ENCODE peak calls at places on chromosomes 1 and 21, in five cellular contexts. Q, V, T, Z and X are unnamed samples.
A peak's percentile ranks its signal among the peaks of the same experiment; 100 is the strongest.

GRCh38 chr1:152580433-152580832 is at the start of gene LCE3D:
- DNase-seq in Q (no peak), V (no peak), T (peak; percentile 1), Z (no peak), X (no peak)

GRCh38 chr1:154316704-154317103 is 4.2 kb upstream of the AQP10 start:
- DNase-seq in Q (no peak), V (no peak), T (no peak), Z (no peak), X (no peak)

GRCh38 chr1:205504311-205505075 is at the start of gene CDK18:
- DNase-seq in Q (no peak), V (no peak), T (peak; percentile 95), Z (no peak), X (peak; percentile 36)

GRCh38 chr1:216805233-216805632 is 82.0 kb upstream of the ESRRG start:
- DNase-seq in Q (no peak), V (no peak), T (no peak), Z (no peak), X (no peak)

GRCh38 chr1:86887479-86888162 is 26.3 kb downstream of the SELENOF start:
- DNase-seq in Q (no peak), V (no peak), T (no peak), Z (no peak), X (no peak)

GRCh38 chr1:174969977-174970376 is 29.8 kb upstream of the CACYBP start:
- DNase-seq in Q (peak; percentile 54), V (no peak), T (no peak), Z (no peak), X (no peak)

GRCh38 chr1:237568955-237569354 is 321.8 kb downstream of the ZP4 start:
- DNase-seq in Q (no peak), V (no peak), T (no peak), Z (no peak), X (no peak)

GRCh38 chr1:227895828-227896685 is 51.7 kb downstream of the WNT9A start:
- DNase-seq in Q (no peak), V (no peak), T (peak; percentile 82), Z (no peak), X (peak; percentile 67)

GRCh38 chr1:235093013-235093618 is 35.5 kb downstream of the TOMM20 start:
- DNase-seq in Q (peak; percentile 71), V (peak; percentile 76), T (peak; percentile 80), Z (no peak), X (peak; percentile 64)

GRCh38 chr1:173267453-173267945 is 60.4 kb upstream of the TNFSF4 start:
- DNase-seq in Q (peak; percentile 82), V (peak; percentile 93), T (no peak), Z (no peak), X (peak; percentile 15)

GRCh38 chr1:21564521-21565095 is 55.4 kb downstream of the ALPL start:
- DNase-seq in Q (peak; percentile 12), V (peak; percentile 44), T (no peak), Z (no peak), X (no peak)

GRCh38 chr1:171433451-171433850 is 51.9 kb upstream of the PRRC2C start:
- DNase-seq in Q (peak; percentile 87), V (peak; percentile 95), T (no peak), Z (no peak), X (no peak)

GRCh38 chr1:65470766-65471165 is 50.3 kb downstream of the LEPR start:
- DNase-seq in Q (peak; percentile 19), V (peak; percentile 64), T (no peak), Z (no peak), X (no peak)

GRCh38 chr21:32137266-32137665 is 141.6 kb downstream of the MIS18A start:
- DNase-seq in Q (no peak), V (no peak), T (no peak), Z (no peak), X (no peak)

GRCh38 chr1:236748471-236748870 is 46.6 kb upstream of the MTR start:
- DNase-seq in Q (no peak), V (no peak), T (no peak), Z (no peak), X (no peak)

GRCh38 chr21:26041441-26042180 is 129.0 kb downstream of the APP start:
- DNase-seq in Q (peak; percentile 46), V (peak; percentile 78), T (no peak), Z (no peak), X (peak; percentile 55)

GRCh38 chr1:236013330-236013729 is 51.6 kb downstream of the NID1 start:
- DNase-seq in Q (no peak), V (no peak), T (no peak), Z (no peak), X (no peak)

GRCh38 chr1:115089443-115090340 is at the start of gene TSPAN2:
- DNase-seq in Q (peak; percentile 49), V (peak; percentile 64), T (peak; percentile 95), Z (no peak), X (peak; percentile 31)

GRCh38 chr1:224106568-224107281 is 7.2 kb upstream of the FBXO28 start:
- DNase-seq in Q (peak; percentile 46), V (peak; percentile 53), T (peak; percentile 65), Z (no peak), X (peak; percentile 50)

GRCh38 chr1:97726386-97726785 is 194.4 kb downstream of the DPYD start:
- DNase-seq in Q (no peak), V (peak; percentile 7), T (no peak), Z (no peak), X (no peak)

GRCh38 chr1:150881331-150882070 is 5.1 kb upstream of the ARNT start:
- DNase-seq in Q (peak; percentile 78), V (peak; percentile 99), T (no peak), Z (no peak), X (peak; percentile 96)

GRCh38 chr1:233327938-233328660 is 575 bp downstream of the MAP3K21 start:
- DNase-seq in Q (no peak), V (no peak), T (peak; percentile 69), Z (no peak), X (peak; percentile 39)

GRCh38 chr1:58739851-58740466 is 40.1 kb upstream of the MYSM1 start:
- DNase-seq in Q (peak; percentile 75), V (peak; percentile 71), T (peak; percentile 62), Z (no peak), X (peak; percentile 95)

GRCh38 chr1:116855788-116856187 is 53.9 kb upstream of the PTGFRN start:
- DNase-seq in Q (peak; percentile 86), V (peak; percentile 83), T (no peak), Z (no peak), X (peak; percentile 92)

GRCh38 chr1:14810631-14811325 is 212.3 kb downstream of the KAZN start:
- DNase-seq in Q (no peak), V (peak; percentile 17), T (no peak), Z (no peak), X (no peak)

GRCh38 chr1:101290119-101290921 is 53.5 kb downstream of the S1PR1 start:
- DNase-seq in Q (peak; percentile 7), V (no peak), T (no peak), Z (no peak), X (no peak)

DNA sequence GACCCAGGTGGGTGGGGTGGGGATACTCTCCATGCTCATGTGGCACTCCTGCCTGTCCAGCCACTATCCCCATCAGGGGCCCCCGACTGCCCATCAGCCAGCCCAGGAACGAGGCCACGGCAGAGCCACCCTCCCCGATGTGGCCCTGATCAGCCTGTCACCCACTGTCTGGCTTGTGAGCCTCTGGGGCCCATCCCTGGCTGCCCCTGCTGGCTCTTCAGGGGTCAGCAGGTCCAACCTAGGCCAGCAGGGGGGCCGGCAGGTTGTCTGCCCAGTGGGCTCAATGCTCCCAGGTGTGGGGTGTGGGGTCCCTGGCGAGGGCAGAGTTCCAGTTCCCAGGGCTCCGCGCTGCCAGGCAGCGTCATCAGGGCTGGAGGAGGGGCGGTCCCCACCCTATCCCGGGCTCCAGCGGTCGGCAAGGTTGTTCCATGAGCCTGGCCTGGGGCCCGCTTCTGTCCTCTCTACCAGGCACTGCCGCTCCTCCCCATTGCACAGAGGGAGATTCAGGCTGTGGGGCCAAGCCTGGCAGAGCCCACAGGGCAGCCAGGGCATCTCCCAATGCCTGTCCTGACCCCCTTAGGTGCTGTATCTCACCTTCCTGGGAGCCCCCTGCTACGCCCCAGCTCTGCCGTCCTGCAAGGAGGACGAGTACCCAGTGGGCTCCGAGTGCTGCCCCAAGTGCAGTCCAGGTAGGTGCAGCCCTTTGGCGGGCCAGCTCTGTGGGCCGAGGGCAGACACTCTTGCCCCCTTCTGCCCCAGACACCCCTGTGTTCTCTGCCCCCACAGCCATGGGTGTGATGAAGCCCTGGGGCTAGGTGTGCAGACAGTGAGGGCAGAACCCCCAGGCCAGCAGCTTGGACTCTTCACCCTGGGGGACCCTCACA is 1.2 kb downstream of the TNFRSF14 start:
- DNase-seq in Q (no peak), V (no peak), T (peak; percentile 60), Z (no peak), X (no peak)
- H3K4me3 ChIP-seq in Q (no peak overlapping the region), V (no peak overlapping the region), T (no peak overlapping the region), Z (peak overlapping the region; percentile 65), X (peak overlapping the region; percentile 93)

GRCh38 chr21:34200288-34200905 is 127.0 kb downstream of the MRPS6 start:
- DNase-seq in Q (no peak), V (peak; percentile 10), T (no peak), Z (no peak), X (no peak)
- H3K4me3 ChIP-seq in Q (no peak overlapping the region), V (no peak overlapping the region), T (no peak overlapping the region), Z (no peak overlapping the region), X (no peak overlapping the region)

GRCh38 chr1:67434491-67434890 is 4.3 kb upstream of the SERBP1 start:
- DNase-seq in Q (no peak), V (no peak), T (no peak), Z (no peak), X (peak; percentile 79)

GRCh38 chr1:67431156-67431765 is 1.1 kb upstream of the SERBP1 start:
- DNase-seq in Q (no peak), V (no peak), T (no peak), Z (no peak), X (no peak)

GRCh38 chr1:67433830-67434229 is 3.6 kb upstream of the SERBP1 start:
- DNase-seq in Q (no peak), V (no peak), T (no peak), Z (no peak), X (peak; percentile 31)

GRCh38 chr1:67431869-67432578 is 1.8 kb upstream of the SERBP1 start:
- DNase-seq in Q (no peak), V (peak; percentile 13), T (peak; percentile 48), Z (no peak), X (no peak)

DNA sequence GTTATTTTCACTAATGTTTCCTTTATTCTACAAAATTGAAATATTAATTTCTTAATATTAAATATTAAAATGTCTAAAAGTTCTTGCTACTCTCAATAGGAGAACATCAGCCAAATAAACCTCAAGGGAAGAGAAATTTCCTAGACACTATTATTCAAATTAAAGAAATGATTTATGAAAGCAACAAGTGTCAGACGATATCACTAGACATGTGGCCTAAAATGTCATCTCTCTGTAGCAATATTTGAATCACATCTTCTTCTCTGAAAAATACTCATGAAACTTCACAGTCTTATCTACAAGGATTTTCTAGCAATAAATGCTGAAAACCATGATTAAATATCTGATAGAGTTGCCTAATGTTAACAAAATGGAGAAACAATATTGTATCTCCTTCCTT is 2.5 kb upstream of the SERBP1 start:
- DNase-seq in Q (no peak), V (no peak), T (no peak), Z (no peak), X (no peak)
- H3K4me3 ChIP-seq in Q (no peak overlapping the region), V (no peak overlapping the region), T (no peak overlapping the region), Z (no peak overlapping the region), X (no peak overlapping the region)

GRCh38 chr1:37559080-37559479 is 2.3 kb downstream of the DNALI1 start:
- DNase-seq in Q (no peak), V (no peak), T (no peak), Z (no peak), X (no peak)

GRCh38 chr1:37557402-37557801 is 662 bp downstream of the DNALI1 start:
- DNase-seq in Q (no peak), V (no peak), T (no peak), Z (no peak), X (no peak)

GRCh38 chr1:37558411-37558810 is 1.7 kb downstream of the DNALI1 start:
- DNase-seq in Q (no peak), V (no peak), T (no peak), Z (no peak), X (no peak)

GRCh38 chr1:37553927-37554808 is at the start of gene SNIP1:
- DNase-seq in Q (peak; percentile 93), V (peak; percentile 90), T (peak; percentile 94), Z (peak; percentile 59), X (peak; percentile 98)

GRCh38 chr1:37556712-37557196 is at the start of gene DNALI1:
- DNase-seq in Q (peak; percentile 93), V (peak; percentile 87), T (peak; percentile 96), Z (no peak), X (peak; percentile 98)
- H3K4me3 ChIP-seq in Q (peak within 1 kb of the TSS; percentile 52), V (peak within 1 kb of the TSS; percentile 44), T (peak within 1 kb of the TSS; percentile 35), Z (no peak within 1 kb of the TSS), X (peak within 1 kb of the TSS; percentile 80)